ENCODE peak calls at places on chromosome 4, in ten cellular contexts. L, M, N, B, T, F, X, Q, R and J are unnamed samples.

GRCh38 chr4:2416564-2417195 is 1.8 kb downstream of the ZFYVE28 start:
- DNase-seq in B (no peak), Q (no peak), T (peak), L (peak), M (peak), N (no peak), X (peak), R (no peak), F (peak), J (no peak)

GRCh38 chr4:122364700-122365404 is 14.0 kb upstream of the ADAD1 start:
- DNase-seq in X (no peak), B (no peak), R (no peak), L (no peak), N (no peak), F (no peak), M (peak), T (peak), Q (no peak), J (no peak)

GRCh38 chr4:19883841-19884240 is 367.9 kb upstream of the SLIT2 start:
- DNase-seq in L (no peak), M (no peak), N (no peak), T (no peak), X (no peak), R (no peak), Q (no peak), F (no peak), B (no peak), J (no peak)

GRCh38 chr4:3444351-3445110 is 2.8 kb downstream of the HGFAC start:
- DNase-seq in X (no peak), N (no peak), T (no peak), F (no peak), L (no peak), B (no peak), R (no peak), Q (no peak), M (no peak), J (no peak)

GRCh38 chr4:40886931-40887330 is 137.2 kb downstream of the NSUN7 start:
- DNase-seq in B (no peak), X (no peak), L (no peak), F (no peak), R (no peak), M (no peak), N (no peak), Q (no peak), T (no peak), J (no peak)

GRCh38 chr4:86522349-86522748 is 71.8 kb upstream of the PTPN13 start:
- DNase-seq in L (no peak), R (no peak), M (no peak), N (no peak), T (no peak), X (no peak), Q (no peak), F (no peak), B (no peak), J (no peak)

GRCh38 chr4:74085669-74086068 is 13.3 kb downstream of the CXCL2 start:
- DNase-seq in L (no peak), Q (no peak), M (no peak), F (no peak), B (no peak), T (no peak), R (no peak), N (no peak), X (no peak), J (no peak)

GRCh38 chr4:164606478-164606877 is 147.5 kb upstream of the SMIM31 start:
- DNase-seq in F (no peak), L (no peak), B (no peak), N (no peak), Q (no peak), R (no peak), M (no peak), X (no peak), T (no peak), J (no peak)

GRCh38 chr4:16867827-16868226 is 30.6 kb downstream of the LDB2 start:
- DNase-seq in T (no peak), M (no peak), Q (no peak), R (no peak), L (no peak), N (no peak), B (no peak), X (peak), F (no peak), J (no peak)

GRCh38 chr4:166924456-166924855 is 309.8 kb downstream of the SPOCK3 start:
- DNase-seq in F (no peak), L (no peak), Q (no peak), R (no peak), T (no peak), X (no peak), N (no peak), M (no peak), B (no peak), J (no peak)

GRCh38 chr4:140014284-140014683 is 139.7 kb downstream of the MAML3 start:
- DNase-seq in R (no peak), T (no peak), F (no peak), N (no peak), B (no peak), M (no peak), L (no peak), Q (no peak), X (no peak), J (no peak)

GRCh38 chr4:48403779-48404178 is 62.5 kb downstream of the SLAIN2 start:
- DNase-seq in M (no peak), F (no peak), Q (no peak), N (no peak), R (no peak), X (no peak), L (no peak), B (no peak), T (no peak), J (no peak)

GRCh38 chr4:74109116-74109791 is 10.3 kb upstream of the CXCL2 start:
- DNase-seq in L (no peak), R (no peak), F (no peak), N (peak), B (peak), X (no peak), Q (peak), M (peak), T (peak), J (no peak)

GRCh38 chr4:20761382-20761781 is 61.1 kb downstream of the PACRGL start:
- DNase-seq in N (no peak), F (no peak), R (no peak), M (peak), X (no peak), L (no peak), Q (no peak), T (no peak), B (no peak), J (no peak)

GRCh38 chr4:31737419-31737818 is 1017.2 kb downstream of the PCDH7 start:
- DNase-seq in B (peak), M (no peak), Q (no peak), L (no peak), X (no peak), T (no peak), F (no peak), N (no peak), R (no peak), J (no peak)

GRCh38 chr4:140092094-140092820 is 61.7 kb downstream of the MAML3 start:
- DNase-seq in B (no peak), X (peak), Q (no peak), F (peak), M (peak), T (peak), L (peak), R (peak), N (no peak), J (no peak)

GRCh38 chr4:73222466-73223257 is 35.9 kb downstream of the ANKRD17 start:
- DNase-seq in M (peak), X (peak), L (no peak), B (peak), F (peak), Q (peak), N (peak), R (no peak), T (peak), J (peak)

GRCh38 chr4:74059161-74059829 is 20.8 kb upstream of the CXCL3 start:
- DNase-seq in R (no peak), N (no peak), T (no peak), B (no peak), F (no peak), L (no peak), M (no peak), X (no peak), Q (no peak), J (no peak)

GRCh38 chr4:125985856-125986255 is 671.1 kb downstream of the FAT4 start:
- DNase-seq in T (no peak), B (no peak), N (no peak), R (no peak), Q (no peak), F (no peak), X (no peak), L (no peak), M (peak), J (no peak)

GRCh38 chr4:65670331-65671031 is at the start of gene EPHA5:
- DNase-seq in Q (no peak), R (no peak), L (peak), B (no peak), M (peak), X (peak), F (peak), N (no peak), T (no peak), J (peak)

GRCh38 chr4:132587626-132588025 is 561.5 kb upstream of the PCDH10 start:
- DNase-seq in M (no peak), R (no peak), X (no peak), Q (no peak), F (no peak), T (no peak), B (no peak), L (no peak), N (no peak), J (no peak)

GRCh38 chr4:97987019-97987648 is 156.1 kb downstream of the STPG2 start:
- DNase-seq in Q (peak), M (peak), X (peak), B (no peak), L (no peak), F (no peak), N (no peak), T (no peak), R (no peak), J (no peak)

GRCh38 chr4:153758688-153759406 is 977 bp downstream of the RNF175 start:
- DNase-seq in F (no peak), L (no peak), B (no peak), T (no peak), X (no peak), M (peak), Q (no peak), N (no peak), R (no peak), J (no peak)

GRCh38 chr4:36414248-36414647 is 132.8 kb downstream of the DTHD1 start:
- DNase-seq in R (no peak), M (peak), T (no peak), Q (no peak), N (no peak), B (no peak), F (no peak), L (no peak), X (no peak), J (no peak)

GRCh38 chr4:176492648-176493302 is 173.0 kb downstream of the SPCS3 start:
- DNase-seq in T (no peak), F (no peak), R (no peak), X (no peak), B (no peak), L (no peak), N (no peak), Q (no peak), M (no peak), J (no peak)

GRCh38 chr4:154928640-154929257 is 147.7 kb downstream of the RBM46 start:
- DNase-seq in T (no peak), L (no peak), M (peak), B (no peak), F (no peak), R (no peak), Q (peak), X (peak), N (no peak), J (no peak)

GRCh38 chr4:25347971-25348370 is 29.1 kb upstream of the ANAPC4 start:
- DNase-seq in F (no peak), M (no peak), N (no peak), X (no peak), R (no peak), B (no peak), Q (no peak), T (no peak), L (no peak), J (no peak)

GRCh38 chr4:41670530-41670929 is 78.0 kb downstream of the PHOX2B start:
- DNase-seq in X (no peak), R (no peak), B (no peak), T (no peak), N (no peak), M (no peak), L (no peak), F (peak), Q (no peak), J (no peak)

GRCh38 chr4:118967393-118967792 is 78.7 kb downstream of the SYNPO2 start:
- DNase-seq in R (no peak), Q (no peak), X (no peak), M (no peak), F (no peak), N (no peak), L (no peak), B (no peak), T (no peak), J (peak)

GRCh38 chr4:54254116-54254914 is 25.2 kb downstream of the PDGFRA start:
- DNase-seq in L (no peak), R (no peak), F (no peak), X (no peak), M (no peak), B (no peak), N (no peak), T (no peak), Q (no peak), J (no peak)

GRCh38 chr4:140346136-140346535 is 27.3 kb upstream of the SCOC start:
- DNase-seq in B (no peak), F (peak), Q (no peak), X (no peak), R (no peak), L (no peak), N (no peak), T (no peak), M (peak), J (no peak)

GRCh38 chr4:116358633-116359222 is 726.6 kb downstream of the TRAM1L1 start:
- DNase-seq in R (no peak), N (peak), B (peak), X (peak), T (peak), L (no peak), Q (peak), M (peak), F (peak), J (no peak)

GRCh38 chr4:184954482-184954881 is 63.8 kb upstream of the HELT start:
- DNase-seq in Q (no peak), R (no peak), T (no peak), L (no peak), M (no peak), X (no peak), B (no peak), N (no peak), F (no peak), J (no peak)
- TF ChIP-seq POLR2AphosphoS5 in Q (no peak), R (no peak), T (no peak), L (no peak), M (no peak), X (no peak), B (no peak), N (no peak), F (no peak), J (no peak)

GRCh38 chr4:13548059-13548983 is 4.0 kb upstream of the NKX3-2 start:
- DNase-seq in L (peak), M (peak), Q (no peak), F (no peak), N (no peak), B (no peak), X (peak), R (no peak), T (no peak), J (peak)
- H3K4me3 ChIP-seq in L (peak), M (peak), Q (peak), F (peak), N (peak), B (peak), X (no peak), R (peak), T (peak), J (peak)

GRCh38 chr4:186074189-186074588 is 5.2 kb downstream of the TLR3 start:
- DNase-seq in M (no peak), B (no peak), F (no peak), T (no peak), L (peak), Q (no peak), N (no peak), R (no peak), X (no peak), J (no peak)

GRCh38 chr4:186072516-186072915 is 3.6 kb downstream of the TLR3 start:
- DNase-seq in Q (no peak), N (no peak), F (no peak), B (no peak), X (no peak), R (no peak), L (peak), T (no peak), M (no peak), J (no peak)

GRCh38 chr4:186067757-186068385 is 1.1 kb upstream of the TLR3 start:
- DNase-seq in Q (peak), M (peak), T (peak), B (no peak), L (peak), R (no peak), N (peak), F (peak), X (peak), J (peak)

GRCh38 chr4:186069734-186070133 is 778 bp downstream of the TLR3 start:
- DNase-seq in M (no peak), T (no peak), R (no peak), X (no peak), F (no peak), Q (no peak), L (no peak), B (no peak), N (no peak), J (no peak)

GRCh38 chr4:186068581-186069402 is at the start of gene TLR3:
- DNase-seq in R (no peak), F (no peak), M (no peak), X (no peak), N (no peak), B (no peak), L (no peak), T (no peak), Q (no peak), J (no peak)
- H3K27ac ChIP-seq in R (peak), F (peak), M (no peak), X (no peak), N (peak), B (no peak), L (peak), T (peak), Q (no peak), J (peak)

GRCh38 chr4:10018818-10019438 is 2.4 kb downstream of the SLC2A9 start:
- DNase-seq in L (peak), N (peak), R (peak), Q (peak), M (peak), X (peak), B (peak), F (peak), T (peak), J (peak)
- TF ChIP-seq POLR2AphosphoS5 in L (peak), N (peak), R (peak), Q (peak), M (peak), X (no peak), B (peak), F (peak), T (peak), J (peak)

GRCh38 chr4:94530073-94530472 is 78.3 kb downstream of the PDLIM5 start:
- DNase-seq in M (no peak), L (no peak), F (no peak), T (no peak), N (no peak), X (no peak), Q (no peak), B (no peak), R (no peak), J (no peak)
- H3K4me3 ChIP-seq in M (no peak), L (no peak), F (no peak), T (no peak), N (no peak), X (no peak), Q (no peak), B (no peak), R (no peak), J (no peak)

DNA sequence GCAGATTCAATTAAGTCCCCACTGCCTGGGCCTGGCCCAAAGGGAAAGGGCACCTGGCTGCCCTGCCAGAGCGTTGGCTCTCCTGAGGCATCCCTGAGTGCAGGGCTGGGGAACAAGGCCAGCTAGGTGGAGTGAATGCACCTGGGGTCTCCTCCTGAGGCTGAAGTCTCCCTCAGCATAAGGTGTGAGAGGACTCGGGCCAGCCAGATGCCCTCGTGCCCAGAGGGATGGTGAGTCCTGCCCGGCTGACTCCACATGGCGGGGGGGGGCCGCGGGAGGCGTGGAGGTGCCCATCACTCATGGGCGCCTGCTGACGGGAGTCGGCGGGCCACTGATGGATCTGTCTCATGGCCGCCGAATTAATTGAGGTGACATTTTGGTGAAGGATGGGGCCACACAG is 87.8 kb downstream of the GATB start:
- DNase-seq in B (no peak), M (no peak), X (no peak), Q (no peak), R (no peak), F (no peak), N (no peak), L (no peak), T (no peak), J (no peak)
- H3K27ac ChIP-seq in B (no peak), M (no peak), X (no peak), Q (no peak), R (no peak), F (no peak), N (no peak), L (no peak), T (no peak), J (no peak)

DNA sequence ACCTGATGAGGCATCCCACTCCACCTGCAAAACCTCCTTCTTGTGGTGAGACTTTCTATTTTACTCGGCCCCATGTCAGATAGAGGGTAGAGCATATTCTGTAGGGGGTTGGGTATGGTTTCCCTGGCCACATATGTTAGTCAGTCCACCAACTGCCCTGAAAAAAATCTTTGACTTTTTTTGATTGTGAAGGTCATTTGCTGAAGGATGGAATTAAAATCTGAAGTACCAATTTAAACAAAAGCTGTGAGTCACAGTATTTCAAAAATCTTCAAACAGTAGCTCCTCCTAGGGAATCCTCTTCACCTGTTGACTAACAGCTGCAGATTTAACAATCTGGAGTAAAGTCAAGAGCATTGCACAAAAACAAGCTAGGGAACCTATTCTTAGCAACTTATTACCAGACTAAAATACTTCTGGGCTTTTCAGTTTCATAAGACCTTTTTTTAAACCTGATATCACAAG is 8.0 kb upstream of the CCDC110 start:
- DNase-seq in Q (no peak), M (no peak), X (no peak), B (no peak), F (no peak), T (no peak), R (no peak), L (no peak), N (no peak), J (no peak)
- TF ChIP-seq POLR2AphosphoS5 in Q (no peak), M (no peak), X (no peak), B (no peak), F (no peak), T (no peak), R (no peak), L (no peak), N (no peak), J (no peak)

DNA sequence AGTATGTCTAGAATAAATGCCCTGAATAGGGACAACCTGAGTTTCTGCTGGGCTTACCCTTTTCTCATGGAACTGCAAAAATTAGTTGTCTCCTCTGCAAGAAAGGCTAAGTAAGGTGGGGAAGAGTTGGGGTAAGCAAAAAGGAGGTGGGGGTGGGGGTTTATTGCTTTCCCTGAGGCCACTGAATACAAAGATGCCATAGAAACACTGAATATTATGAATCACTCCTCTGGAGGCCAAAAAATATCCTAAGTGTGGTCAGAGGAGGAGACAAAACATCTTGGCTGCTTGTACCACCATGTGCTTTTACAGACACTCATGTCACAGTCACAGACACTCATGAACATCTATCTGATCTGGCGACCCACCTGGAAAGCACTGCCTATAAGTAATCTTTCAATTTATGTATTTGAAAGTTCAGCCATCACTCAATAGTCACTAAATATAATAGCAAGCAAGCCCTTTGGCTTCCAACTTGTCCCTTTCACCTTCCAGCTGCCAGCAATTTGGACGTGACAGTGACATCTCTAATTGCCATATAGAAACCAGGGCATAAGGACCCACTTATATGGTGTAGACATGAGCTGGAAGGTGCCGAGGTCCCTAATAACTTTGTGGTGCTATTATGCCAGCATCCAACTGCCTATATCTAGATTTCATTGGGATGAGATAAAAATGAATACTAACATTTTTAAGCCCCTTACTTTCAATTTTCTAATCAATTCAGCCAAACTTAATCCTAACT is 122.7 kb upstream of the CBR4 start:
- DNase-seq in T (no peak), R (no peak), F (no peak), M (no peak), Q (no peak), B (no peak), N (no peak), X (no peak), L (no peak), J (no peak)
- H3K4me3 ChIP-seq in T (no peak), R (no peak), F (no peak), M (no peak), Q (no peak), B (no peak), N (no peak), X (no peak), L (no peak), J (no peak)

GRCh38 chr4:89658701-89659024 is 178.3 kb downstream of the SNCA start:
- DNase-seq in T (no peak), R (no peak), M (no peak), N (no peak), Q (no peak), F (no peak), B (no peak), L (no peak), X (no peak), J (no peak)
- H3K27ac ChIP-seq in T (no peak), R (no peak), M (no peak), N (no peak), Q (no peak), F (no peak), B (no peak), L (no peak), X (no peak), J (no peak)

GRCh38 chr4:70721747-70722146 is at the start of gene RUFY3:
- DNase-seq in L (no peak), T (no peak), Q (no peak), R (no peak), B (no peak), M (peak), N (no peak), F (no peak), X (peak), J (peak)
- TF ChIP-seq POLR2AphosphoS5 in L (no peak), T (no peak), Q (no peak), R (no peak), B (no peak), M (no peak), N (no peak), F (peak), X (peak), J (peak)